ENCODE peak calls at places on chromosomes 2 and 18, in seven cellular contexts. One of them, this sample, is unnamed.

GRCh38 chr18:13222371-13223281 is 4.1 kb downstream of the LDLRAD4 start:
- DNase-seq in fibroblast of pulmonary artery: peak
- DNase-seq in fibroblast of mammary gland: no peak
- DNase-seq in GM12878: no peak
- DNase-seq in ovary: no peak
- DNase-seq in Calu3: no peak
- DNase-seq in HFFc6: no peak
- DNase-seq in this sample: peak

GRCh38 chr2:9187620-9188214 is 18.9 kb upstream of the ASAP2 start:
- DNase-seq in fibroblast of mammary gland: peak
- DNase-seq in GM12878: peak
- DNase-seq in HFFc6: no peak
- DNase-seq in Calu3: no peak
- DNase-seq in ovary: no peak
- DNase-seq in fibroblast of pulmonary artery: peak
- DNase-seq in this sample: no peak

GRCh38 chr18:80148316-80149199 is 39.5 kb downstream of the ADNP2 start:
- DNase-seq in ovary: no peak
- DNase-seq in Calu3: no peak
- DNase-seq in HFFc6: peak
- DNase-seq in fibroblast of mammary gland: no peak
- DNase-seq in GM12878: no peak
- DNase-seq in fibroblast of pulmonary artery: peak
- DNase-seq in this sample: peak

GRCh38 chr2:182482511-182482910 is 55.7 kb upstream of the PDE1A start:
- DNase-seq in Calu3: no peak
- DNase-seq in fibroblast of mammary gland: no peak
- DNase-seq in HFFc6: no peak
- DNase-seq in GM12878: no peak
- DNase-seq in ovary: no peak
- DNase-seq in fibroblast of pulmonary artery: no peak
- DNase-seq in this sample: no peak

GRCh38 chr2:29071032-29071975 is 3.0 kb downstream of the PCARE start:
- DNase-seq in fibroblast of mammary gland: no peak
- DNase-seq in Calu3: no peak
- DNase-seq in ovary: no peak
- DNase-seq in GM12878: no peak
- DNase-seq in fibroblast of pulmonary artery: no peak
- DNase-seq in HFFc6: no peak
- DNase-seq in this sample: no peak

GRCh38 chr2:139427164-139427563 is 647.0 kb upstream of the NXPH2 start:
- DNase-seq in fibroblast of pulmonary artery: no peak
- DNase-seq in Calu3: no peak
- DNase-seq in GM12878: no peak
- DNase-seq in fibroblast of mammary gland: no peak
- DNase-seq in HFFc6: no peak
- DNase-seq in ovary: no peak
- DNase-seq in this sample: no peak

GRCh38 chr18:26549103-26549485 is 741 bp upstream of the KCTD1 start:
- DNase-seq in fibroblast of pulmonary artery: peak
- DNase-seq in ovary: no peak
- DNase-seq in Calu3: peak
- DNase-seq in HFFc6: peak
- DNase-seq in GM12878: no peak
- DNase-seq in fibroblast of mammary gland: peak
- DNase-seq in this sample: peak

GRCh38 chr2:38245114-38245641 is 131.9 kb downstream of the ATL2 start:
- DNase-seq in fibroblast of pulmonary artery: no peak
- DNase-seq in GM12878: no peak
- DNase-seq in ovary: no peak
- DNase-seq in HFFc6: no peak
- DNase-seq in Calu3: peak
- DNase-seq in fibroblast of mammary gland: no peak
- DNase-seq in this sample: no peak

GRCh38 chr18:7221424-7222155 is 9.3 kb upstream of the LRRC30 start:
- DNase-seq in fibroblast of pulmonary artery: peak
- DNase-seq in Calu3: peak
- DNase-seq in fibroblast of mammary gland: peak
- DNase-seq in HFFc6: peak
- DNase-seq in ovary: no peak
- DNase-seq in GM12878: peak
- DNase-seq in this sample: no peak

GRCh38 chr2:135819211-135819610 is 17.8 kb downstream of the LCT start:
- DNase-seq in HFFc6: peak
- DNase-seq in GM12878: no peak
- DNase-seq in ovary: no peak
- DNase-seq in fibroblast of mammary gland: peak
- DNase-seq in Calu3: peak
- DNase-seq in fibroblast of pulmonary artery: peak
- DNase-seq in this sample: no peak

GRCh38 chr2:151299940-151300539 is 10.6 kb upstream of the NMI start:
- DNase-seq in HFFc6: peak
- DNase-seq in Calu3: no peak
- DNase-seq in GM12878: no peak
- DNase-seq in fibroblast of mammary gland: no peak
- DNase-seq in ovary: no peak
- DNase-seq in fibroblast of pulmonary artery: peak
- DNase-seq in this sample: no peak

GRCh38 chr2:11395389-11395788 is 51.0 kb upstream of the ROCK2 start:
- DNase-seq in HFFc6: no peak
- DNase-seq in GM12878: no peak
- DNase-seq in ovary: no peak
- DNase-seq in Calu3: no peak
- DNase-seq in fibroblast of mammary gland: no peak
- DNase-seq in fibroblast of pulmonary artery: no peak
- DNase-seq in this sample: no peak

GRCh38 chr2:189854956-189855355 is 70.7 kb downstream of the PMS1 start:
- DNase-seq in Calu3: no peak
- DNase-seq in ovary: no peak
- DNase-seq in HFFc6: no peak
- DNase-seq in GM12878: no peak
- DNase-seq in fibroblast of pulmonary artery: peak
- DNase-seq in fibroblast of mammary gland: peak
- DNase-seq in this sample: no peak

GRCh38 chr18:77119101-77119850 is 13.3 kb downstream of the MBP start:
- DNase-seq in GM12878: no peak
- DNase-seq in fibroblast of mammary gland: no peak
- DNase-seq in fibroblast of pulmonary artery: no peak
- DNase-seq in ovary: no peak
- DNase-seq in Calu3: no peak
- DNase-seq in HFFc6: no peak
- DNase-seq in this sample: peak

GRCh38 chr2:233845301-233846060 is 8.9 kb downstream of the HJURP start:
- DNase-seq in GM12878: no peak
- DNase-seq in fibroblast of mammary gland: no peak
- DNase-seq in fibroblast of pulmonary artery: no peak
- DNase-seq in ovary: no peak
- DNase-seq in Calu3: no peak
- DNase-seq in HFFc6: no peak
- DNase-seq in this sample: no peak

GRCh38 chr2:177557794-177558193 is 165.2 kb downstream of the AGPS start:
- DNase-seq in HFFc6: no peak
- DNase-seq in GM12878: no peak
- DNase-seq in ovary: no peak
- DNase-seq in Calu3: no peak
- DNase-seq in fibroblast of mammary gland: no peak
- DNase-seq in fibroblast of pulmonary artery: no peak
- DNase-seq in this sample: no peak

GRCh38 chr2:197258580-197258979 is 52.0 kb downstream of the ANKRD44 start:
- DNase-seq in Calu3: no peak
- DNase-seq in fibroblast of pulmonary artery: peak
- DNase-seq in HFFc6: no peak
- DNase-seq in ovary: no peak
- DNase-seq in fibroblast of mammary gland: peak
- DNase-seq in GM12878: peak
- DNase-seq in this sample: no peak

GRCh38 chr2:10228611-10229365 is 73.9 kb upstream of the HPCAL1 start:
- DNase-seq in fibroblast of pulmonary artery: no peak
- DNase-seq in fibroblast of mammary gland: no peak
- DNase-seq in Calu3: no peak
- DNase-seq in GM12878: no peak
- DNase-seq in HFFc6: no peak
- DNase-seq in ovary: no peak
- DNase-seq in this sample: peak

GRCh38 chr18:38648184-38648583 is 1082.6 kb upstream of the CELF4 start:
- DNase-seq in GM12878: no peak
- DNase-seq in fibroblast of pulmonary artery: no peak
- DNase-seq in ovary: no peak
- DNase-seq in fibroblast of mammary gland: no peak
- DNase-seq in HFFc6: no peak
- DNase-seq in Calu3: no peak
- DNase-seq in this sample: no peak

GRCh38 chr2:236180501-236180816 is 12.3 kb upstream of the GBX2 start:
- DNase-seq in HFFc6: no peak
- DNase-seq in Calu3: no peak
- DNase-seq in GM12878: no peak
- DNase-seq in ovary: no peak
- DNase-seq in fibroblast of mammary gland: no peak
- DNase-seq in fibroblast of pulmonary artery: no peak
- DNase-seq in this sample: no peak

GRCh38 chr2:241317391-241317790 is 1.7 kb downstream of the SEPTIN2 start:
- DNase-seq in Calu3: no peak
- DNase-seq in ovary: no peak
- DNase-seq in HFFc6: no peak
- DNase-seq in GM12878: no peak
- DNase-seq in fibroblast of pulmonary artery: no peak
- DNase-seq in fibroblast of mammary gland: no peak
- DNase-seq in this sample: no peak

GRCh38 chr2:80326214-80326613 is 21.7 kb upstream of the LRRTM1 start:
- DNase-seq in fibroblast of pulmonary artery: peak
- DNase-seq in Calu3: no peak
- DNase-seq in GM12878: peak
- DNase-seq in fibroblast of mammary gland: peak
- DNase-seq in HFFc6: peak
- DNase-seq in ovary: no peak
- DNase-seq in this sample: no peak
- TF ChIP-seq CTCF in fibroblast of pulmonary artery: peak
- TF ChIP-seq CTCF in Calu3: no peak
- TF ChIP-seq CTCF in GM12878: peak
- TF ChIP-seq CTCF in fibroblast of mammary gland: peak
- TF ChIP-seq CTCF in HFFc6: peak
- TF ChIP-seq CTCF in ovary: no peak
- TF ChIP-seq CTCF in this sample: peak

DNA sequence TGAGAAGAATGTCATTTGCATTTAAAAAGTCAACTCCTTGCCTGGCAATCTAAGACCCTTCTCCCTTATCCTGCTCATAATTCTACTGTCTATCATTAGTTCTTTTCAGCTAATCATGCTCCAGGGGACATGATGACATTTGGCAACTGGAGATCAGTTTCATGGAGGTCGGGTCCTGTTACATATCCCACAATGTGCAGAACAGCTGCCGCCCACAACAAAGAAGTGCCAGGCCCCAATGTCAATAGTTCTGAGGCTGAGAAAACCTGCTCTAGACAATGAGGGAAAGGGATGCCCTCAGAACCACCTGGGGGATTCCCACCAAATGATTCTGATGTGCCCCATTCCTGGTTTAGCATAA is 53.4 kb upstream of the IL1RL1 start:
- DNase-seq in ovary: no peak
- DNase-seq in fibroblast of pulmonary artery: no peak
- DNase-seq in fibroblast of mammary gland: no peak
- DNase-seq in Calu3: no peak
- DNase-seq in HFFc6: no peak
- DNase-seq in GM12878: no peak
- DNase-seq in this sample: no peak
- TF ChIP-seq CTCF in ovary: no peak
- TF ChIP-seq CTCF in fibroblast of pulmonary artery: no peak
- TF ChIP-seq CTCF in fibroblast of mammary gland: no peak
- TF ChIP-seq CTCF in Calu3: no peak
- TF ChIP-seq CTCF in HFFc6: no peak
- TF ChIP-seq CTCF in GM12878: no peak
- TF ChIP-seq CTCF in this sample: no peak

GRCh38 chr2:111149882-111150455 is 29.3 kb downstream of the BCL2L11 start:
- DNase-seq in Calu3: no peak
- DNase-seq in GM12878: no peak
- DNase-seq in fibroblast of pulmonary artery: no peak
- DNase-seq in HFFc6: no peak
- DNase-seq in ovary: no peak
- DNase-seq in fibroblast of mammary gland: no peak
- DNase-seq in this sample: no peak
- TF ChIP-seq CTCF in Calu3: no peak
- TF ChIP-seq CTCF in GM12878: no peak
- TF ChIP-seq CTCF in fibroblast of pulmonary artery: no peak
- TF ChIP-seq CTCF in HFFc6: peak
- TF ChIP-seq CTCF in ovary: no peak
- TF ChIP-seq CTCF in fibroblast of mammary gland: no peak
- TF ChIP-seq CTCF in this sample: no peak

GRCh38 chr2:15693926-15694588 is 102.4 kb downstream of the DDX1 start:
- DNase-seq in fibroblast of pulmonary artery: no peak
- DNase-seq in HFFc6: no peak
- DNase-seq in fibroblast of mammary gland: no peak
- DNase-seq in Calu3: no peak
- DNase-seq in ovary: no peak
- DNase-seq in GM12878: no peak
- DNase-seq in this sample: no peak
- TF ChIP-seq CTCF in fibroblast of pulmonary artery: no peak
- TF ChIP-seq CTCF in HFFc6: no peak
- TF ChIP-seq CTCF in fibroblast of mammary gland: no peak
- TF ChIP-seq CTCF in Calu3: no peak
- TF ChIP-seq CTCF in ovary: no peak
- TF ChIP-seq CTCF in GM12878: no peak
- TF ChIP-seq CTCF in this sample: no peak

GRCh38 chr2:226802573-226802972 is 3.0 kb upstream of the IRS1 start:
- DNase-seq in fibroblast of pulmonary artery: peak
- DNase-seq in Calu3: peak
- DNase-seq in GM12878: no peak
- DNase-seq in HFFc6: peak
- DNase-seq in ovary: no peak
- DNase-seq in fibroblast of mammary gland: peak
- DNase-seq in this sample: no peak
- TF ChIP-seq CTCF in fibroblast of pulmonary artery: peak
- TF ChIP-seq CTCF in Calu3: peak
- TF ChIP-seq CTCF in GM12878: peak
- TF ChIP-seq CTCF in HFFc6: peak
- TF ChIP-seq CTCF in ovary: peak
- TF ChIP-seq CTCF in fibroblast of mammary gland: peak
- TF ChIP-seq CTCF in this sample: peak

GRCh38 chr2:65067806-65068553 is 11.8 kb downstream of the CEP68 start:
- DNase-seq in fibroblast of mammary gland: no peak
- DNase-seq in fibroblast of pulmonary artery: no peak
- DNase-seq in Calu3: no peak
- DNase-seq in HFFc6: no peak
- DNase-seq in ovary: no peak
- DNase-seq in GM12878: no peak
- DNase-seq in this sample: no peak
- TF ChIP-seq CTCF in fibroblast of mammary gland: no peak
- TF ChIP-seq CTCF in fibroblast of pulmonary artery: no peak
- TF ChIP-seq CTCF in Calu3: no peak
- TF ChIP-seq CTCF in HFFc6: no peak
- TF ChIP-seq CTCF in ovary: no peak
- TF ChIP-seq CTCF in GM12878: no peak
- TF ChIP-seq CTCF in this sample: no peak

GRCh38 chr2:239226677-239227076 is 174.1 kb downstream of the HDAC4 start:
- DNase-seq in HFFc6: no peak
- DNase-seq in fibroblast of mammary gland: no peak
- DNase-seq in Calu3: peak
- DNase-seq in fibroblast of pulmonary artery: no peak
- DNase-seq in GM12878: no peak
- DNase-seq in ovary: no peak
- DNase-seq in this sample: no peak
- TF ChIP-seq CTCF in HFFc6: peak
- TF ChIP-seq CTCF in fibroblast of mammary gland: no peak
- TF ChIP-seq CTCF in Calu3: no peak
- TF ChIP-seq CTCF in fibroblast of pulmonary artery: no peak
- TF ChIP-seq CTCF in GM12878: no peak
- TF ChIP-seq CTCF in ovary: no peak
- TF ChIP-seq CTCF in this sample: no peak

This sample was measured in left lung.